ENCODE peak calls at places on chromosomes 7 and 10, in six cellular contexts. C, H, Z, G, W and E are unnamed samples.

GRCh38 chr10:88205842-88206446 is 342.5 kb downstream of the PTEN start:
- DNase-seq in C (no peak), H (no peak), Z (no peak), G (peak; percentile 15), W (no peak), E (no peak)

GRCh38 chr10:14259696-14260595 is 70.8 kb downstream of the FRMD4A start:
- DNase-seq in C (no peak), H (no peak), Z (no peak), G (no peak), W (peak; percentile 46), E (peak; percentile 96)

GRCh38 chr10:31070691-31071090 is 39.0 kb upstream of the ZNF438 start:
- DNase-seq in C (no peak), H (no peak), Z (no peak), G (no peak), W (no peak), E (no peak)

GRCh38 chr7:106050743-106051110 is 61.4 kb downstream of the SYPL1 start:
- DNase-seq in C (no peak), H (no peak), Z (peak; percentile 90), G (no peak), W (peak; percentile 65), E (no peak)

GRCh38 chr7:113705439-113705838 is 213.4 kb downstream of the PPP1R3A start:
- DNase-seq in C (no peak), H (no peak), Z (peak; percentile 38), G (no peak), W (peak; percentile 7), E (no peak)

GRCh38 chr7:44884553-44885393 is 557 bp downstream of the PURB start:
- DNase-seq in C (no peak), H (peak; percentile 67), Z (peak; percentile 45), G (peak; percentile 38), W (peak; percentile 63), E (peak; percentile 86)

GRCh38 chr10:80196270-80196949 is 8.9 kb downstream of the ANXA11 start:
- DNase-seq in C (no peak), H (peak; percentile 81), Z (peak; percentile 89), G (peak; percentile 64), W (peak; percentile 55), E (peak; percentile 99)

GRCh38 chr7:44618754-44619153 is 12.3 kb downstream of the OGDH start:
- DNase-seq in C (no peak), H (no peak), Z (peak; percentile 95), G (no peak), W (no peak), E (peak; percentile 86)

GRCh38 chr7:95933618-95934017 is 161.3 kb downstream of the DYNC1I1 start:
- DNase-seq in C (peak; percentile 62), H (no peak), Z (no peak), G (no peak), W (no peak), E (peak; percentile 98)

GRCh38 chr7:90675982-90676381 is 79.9 kb downstream of the CDK14 start:
- DNase-seq in C (no peak), H (no peak), Z (no peak), G (no peak), W (no peak), E (no peak)

GRCh38 chr10:103546401-103546800 is 52.9 kb downstream of the NEURL1 start:
- DNase-seq in C (no peak), H (no peak), Z (no peak), G (no peak), W (no peak), E (peak; percentile 55)

GRCh38 chr10:97648557-97649404 is 8.3 kb downstream of the PI4K2A start:
- DNase-seq in C (no peak), H (peak; percentile 54), Z (peak; percentile 94), G (peak; percentile 71), W (peak; percentile 97), E (peak; percentile 98)

GRCh38 chr7:131625817-131626372 is 69.5 kb upstream of the PODXL start:
- DNase-seq in C (no peak), H (no peak), Z (peak; percentile 60), G (no peak), W (peak; percentile 52), E (no peak)

GRCh38 chr10:61944445-61945123 is 43.1 kb downstream of the ARID5B start:
- DNase-seq in C (no peak), H (no peak), Z (no peak), G (no peak), W (no peak), E (no peak)

GRCh38 chr7:3922175-3922635 is 621.2 kb downstream of the SDK1 start:
- DNase-seq in C (no peak), H (no peak), Z (peak; percentile 93), G (no peak), W (peak; percentile 87), E (peak; percentile 66)

GRCh38 chr10:45379303-45379726 is 5.3 kb downstream of the ALOX5 start:
- DNase-seq in C (no peak), H (no peak), Z (no peak), G (no peak), W (no peak), E (no peak)